ENCODE peak calls at places on chromosomes 5 and 9, in nine cellular contexts. M is fibroblast of mammary gland, G is suprapubic skin, L is heart right ventricle, X is choroid plexus epithelial cell, K is sigmoid colon, B is AG10803, H is HCT116, Z is BE2C. F is an unnamed sample.

GRCh38 chr9:136020671-136021070 is 59.5 kb upstream of the UBAC1 start:
- DNase-seq in M (no peak), L (no peak), Z (no peak), X (no peak), K (no peak), G (no peak), B (no peak), H (no peak), F (no peak)

GRCh38 chr5:150119421-150120061 is 33.2 kb upstream of the CSF1R start:
- DNase-seq in G (no peak), M (no peak), B (no peak), L (peak; percentile 8), H (no peak), Z (no peak), K (peak; percentile 60), X (peak; percentile 3), F (no peak)

GRCh38 chr5:12272389-12272788 is 368.1 kb upstream of the CTNND2 start:
- DNase-seq in Z (no peak), M (no peak), H (no peak), K (no peak), X (no peak), G (no peak), L (no peak), B (no peak), F (peak; percentile 36)

GRCh38 chr9:93170571-93170970 is 13.4 kb upstream of the WNK2 start:
- DNase-seq in M (no peak), G (no peak), L (no peak), B (no peak), Z (no peak), H (no peak), X (no peak), K (no peak), F (no peak)

GRCh38 chr5:31671339-31671741 is 32.4 kb downstream of the PDZD2 start:
- DNase-seq in B (no peak), X (peak; percentile 5), M (no peak), Z (no peak), L (peak; percentile 53), K (no peak), G (no peak), H (no peak), F (no peak)

GRCh38 chr5:113115061-113115460 is 138.5 kb downstream of the DCP2 start:
- DNase-seq in M (no peak), Z (no peak), H (no peak), B (no peak), K (no peak), L (no peak), G (no peak), X (no peak), F (no peak)

GRCh38 chr9:109940536-109940935 is 160.5 kb downstream of the PALM2AKAP2 start:
- DNase-seq in Z (no peak), M (no peak), L (no peak), X (no peak), B (peak; percentile 7), K (no peak), G (no peak), H (no peak), F (no peak)

GRCh38 chr5:117463836-117464235 is 889.2 kb upstream of the SEMA6A start:
- DNase-seq in L (no peak), X (no peak), Z (no peak), B (no peak), H (no peak), M (no peak), K (no peak), G (no peak), F (peak; percentile 16)

GRCh38 chr9:2072752-2073405 is 57.7 kb downstream of the SMARCA2 start:
- DNase-seq in K (no peak), X (no peak), M (no peak), H (no peak), G (no peak), Z (no peak), L (no peak), B (no peak), F (no peak)

GRCh38 chr9:93674580-93675335 is 98.4 kb downstream of the PHF2 start:
- DNase-seq in X (no peak), K (peak; percentile 57), G (peak; percentile 52), Z (peak; percentile 6), M (no peak), B (no peak), L (peak; percentile 2), H (no peak), F (no peak)

GRCh38 chr5:10232386-10232785 is 17.3 kb downstream of the ATPSCKMT start:
- DNase-seq in X (no peak), M (no peak), K (no peak), G (no peak), Z (no peak), H (no peak), B (no peak), L (no peak), F (no peak)

GRCh38 chr9:110153431-110153830 is 54.5 kb downstream of the C9orf152 start:
- DNase-seq in Z (no peak), H (no peak), M (peak; percentile 34), L (no peak), K (no peak), B (peak; percentile 58), X (peak; percentile 38), G (no peak), F (no peak)

GRCh38 chr9:78212868-78213267 is 23.0 kb upstream of the CEP78 start:
- DNase-seq in X (no peak), L (no peak), G (no peak), M (no peak), B (no peak), K (no peak), H (no peak), Z (no peak), F (no peak)

GRCh38 chr9:110031511-110032173 is 176.3 kb downstream of the C9orf152 start:
- DNase-seq in L (no peak), Z (no peak), M (peak; percentile 85), K (no peak), B (peak; percentile 75), G (no peak), X (peak; percentile 92), H (no peak), F (peak; percentile 90)

GRCh38 chr5:158966691-158967090 is 133.0 kb downstream of the EBF1 start:
- DNase-seq in M (peak; percentile 39), L (no peak), K (no peak), G (no peak), X (no peak), H (no peak), B (no peak), Z (no peak), F (no peak)

GRCh38 chr5:139579-140442 is 47.8 kb downstream of the PLEKHG4B start:
- DNase-seq in H (no peak), G (no peak), X (no peak), Z (no peak), M (no peak), K (no peak), L (no peak), B (no peak), F (no peak)

GRCh38 chr9:14272924-14273528 is 40.9 kb downstream of the NFIB start:
- DNase-seq in B (no peak), M (no peak), H (no peak), Z (no peak), X (no peak), G (no peak), K (no peak), L (no peak), F (no peak)

DNA sequence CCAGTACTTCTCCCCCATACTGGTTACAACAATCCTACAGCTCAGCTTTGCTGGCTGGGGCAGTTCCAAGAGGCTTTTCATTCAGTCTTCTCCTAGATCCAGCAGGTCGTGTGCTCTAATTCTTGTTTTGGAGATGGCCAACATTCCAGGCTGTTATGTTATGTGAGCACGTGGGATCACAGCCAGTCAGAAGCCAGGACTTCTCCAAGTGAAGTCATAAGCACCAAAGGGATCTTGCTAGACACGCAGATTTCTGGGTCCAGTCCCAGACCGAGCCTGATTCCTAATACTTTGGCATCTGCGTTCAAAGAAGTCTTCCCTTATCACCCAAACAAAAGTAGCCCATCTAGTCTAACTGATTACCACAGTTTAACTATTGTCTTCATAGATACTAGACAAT is 1.4 kb upstream of the LARP1 start:
- DNase-seq in Z (no peak), K (peak; percentile 96), X (peak; percentile 96), H (no peak), L (peak; percentile 74), B (peak; percentile 98), M (peak; percentile 93), G (peak; percentile 80), F (peak; percentile 61)
- H3K4me3 ChIP-seq in Z (peak overlapping the region; percentile 59), K (peak overlapping the region; percentile 37), X (no peak overlapping the region), H (peak overlapping the region; percentile 59), L (peak overlapping the region; percentile 82), B (peak overlapping the region; percentile 61), M (no peak overlapping the region), G (peak overlapping the region; percentile 100), F (peak overlapping the region; percentile 53)

DNA sequence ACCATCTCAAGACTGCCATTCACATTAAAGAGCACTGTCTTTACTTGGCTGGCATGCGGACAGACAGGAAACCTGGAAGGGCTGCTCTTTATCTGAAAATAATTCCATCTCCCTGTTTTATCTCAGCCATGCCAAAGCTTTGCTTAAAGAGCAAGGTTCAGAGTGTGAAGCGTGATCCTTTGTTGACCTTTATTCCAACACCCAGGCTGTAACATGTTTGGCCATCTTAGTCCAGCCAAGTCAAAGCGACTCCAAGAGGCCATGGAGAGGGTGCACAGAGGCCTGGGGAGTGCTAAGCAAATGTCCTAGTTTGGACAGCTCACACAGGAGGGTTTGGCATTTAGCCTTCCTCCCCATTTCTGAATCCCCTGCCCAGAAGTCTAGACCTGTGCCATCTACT is 194.7 kb downstream of the PJA2 start:
- DNase-seq in L (no peak), B (no peak), G (no peak), H (no peak), Z (no peak), M (no peak), K (no peak), X (no peak), F (no peak)
- TF ChIP-seq CTCF in L (no peak), B (no peak), G (no peak), H (no peak), Z (no peak), M (no peak), K (no peak), X (no peak), F (no peak)

DNA sequence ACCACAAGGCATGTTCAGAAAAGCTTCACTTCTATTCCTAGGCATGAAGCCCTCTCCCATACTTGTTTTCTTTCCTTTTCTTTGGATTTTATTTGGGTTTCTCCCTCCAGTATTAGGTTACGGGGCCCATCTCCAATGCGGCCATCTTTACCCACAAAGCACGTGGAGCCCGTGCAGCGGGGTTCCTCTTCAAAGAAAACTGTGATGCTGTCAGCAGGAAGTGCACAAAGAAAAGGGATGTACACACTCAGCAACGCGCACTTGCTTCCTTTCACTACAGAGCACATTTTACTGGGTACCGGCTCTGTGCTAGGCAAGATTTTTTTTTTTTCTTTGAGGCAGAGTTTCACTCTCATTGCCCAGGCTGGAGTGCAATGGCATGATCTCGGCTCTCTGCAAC is 106.6 kb downstream of the COL23A1 start:
- DNase-seq in M (no peak), L (peak; percentile 29), X (no peak), K (no peak), Z (no peak), G (peak; percentile 56), H (no peak), B (peak; percentile 8), F (no peak)
- H3K4me3 ChIP-seq in M (no peak overlapping the region), L (no peak overlapping the region), X (no peak overlapping the region), K (no peak overlapping the region), Z (no peak overlapping the region), G (no peak overlapping the region), H (no peak overlapping the region), B (no peak overlapping the region), F (no peak overlapping the region)

DNA sequence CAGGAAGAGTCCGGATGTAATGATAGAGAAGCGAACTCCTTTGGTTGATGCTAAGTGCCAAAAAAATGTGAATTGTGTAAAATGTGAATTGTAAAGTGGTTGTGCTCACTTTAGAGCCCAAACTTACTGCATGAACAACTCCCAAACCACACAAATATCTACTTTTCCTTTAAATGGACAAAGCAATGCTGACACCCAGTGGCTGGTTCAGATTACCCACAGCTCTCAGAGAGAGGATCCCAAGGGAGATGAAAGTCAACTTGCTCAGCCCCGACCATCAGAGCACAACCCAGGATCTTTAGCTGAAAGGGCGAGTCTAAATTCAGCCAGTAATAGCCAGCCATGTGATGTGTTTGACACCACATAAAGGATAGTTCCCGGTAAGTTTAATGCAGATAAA is 133.7 kb downstream of the NMUR2 start:
- DNase-seq in B (no peak), K (no peak), Z (no peak), L (peak; percentile 46), G (no peak), M (peak; percentile 0), H (peak; percentile 2), X (peak; percentile 16), F (peak; percentile 38)
- TF ChIP-seq CTCF in B (no peak), K (no peak), Z (peak; percentile 18), L (peak; percentile 57), G (no peak), M (no peak), H (peak; percentile 22), X (peak; percentile 20), F (peak; percentile 56)

F was measured in epithelial cell of esophagus.